ENCODE peak calls at places on chromosomes 2 and 18, in eight cellular contexts. V is mesothelial cell of epicardium, Z is astrocyte of the spinal cord, Q is CD14-positive monocyte, L is tibial nerve, G is neural crest cell, P is HepG2, H is mammary epithelial cell. B is an unnamed sample.

GRCh38 chr2:72115361-72116080 is 32.1 kb downstream of the CYP26B1 start:
- DNase-seq in V (peak), Q (no peak), L (no peak), G (peak), Z (peak), H (peak), P (no peak), B (no peak)

GRCh38 chr2:193072647-193073046 is 877.9 kb upstream of the TMEFF2 start:
- DNase-seq in L (no peak), Q (no peak), G (no peak), Z (no peak), P (no peak), V (no peak), H (no peak), B (no peak)

GRCh38 chr2:102051659-102052366 is 60.1 kb downstream of the IL1R2 start:
- DNase-seq in H (no peak), Q (no peak), G (no peak), P (no peak), V (no peak), L (no peak), Z (peak), B (no peak)

GRCh38 chr18:2655153-2655953 is at the start of gene SMCHD1:
- DNase-seq in L (peak), Z (peak), H (peak), G (peak), P (peak), Q (peak), V (peak), B (peak)

GRCh38 chr2:16890081-16890480 is 224.4 kb upstream of the CYRIA start:
- DNase-seq in Q (no peak), P (peak), Z (no peak), V (no peak), L (no peak), H (no peak), G (no peak), B (no peak)

GRCh38 chr2:229314117-229314516 is 43.0 kb upstream of the PID1 start:
- DNase-seq in L (no peak), Q (no peak), Z (no peak), P (no peak), H (no peak), G (no peak), V (no peak), B (no peak)

GRCh38 chr2:200130762-200131166 is 175.4 kb downstream of the MAIP1 start:
- DNase-seq in H (no peak), L (no peak), G (no peak), Z (peak), Q (no peak), V (no peak), P (no peak), B (no peak)

GRCh38 chr2:214310319-214310718 is 100.5 kb upstream of the VWC2L start:
- DNase-seq in P (peak), H (peak), Z (no peak), G (no peak), Q (no peak), V (no peak), L (no peak), B (no peak)

GRCh38 chr2:111905990-111906735 is 7.8 kb downstream of the MERTK start:
- DNase-seq in P (no peak), Z (peak), G (no peak), V (no peak), Q (no peak), L (no peak), H (peak), B (no peak)

GRCh38 chr2:57199663-57200062 is 846.9 kb upstream of the VRK2 start:
- DNase-seq in G (no peak), P (no peak), V (no peak), Z (no peak), L (no peak), H (no peak), Q (no peak), B (no peak)

GRCh38 chr18:29605365-29605764 is 1428.4 kb upstream of the CDH2 start:
- DNase-seq in V (no peak), L (no peak), Q (no peak), P (no peak), Z (no peak), H (no peak), G (no peak), B (no peak)

GRCh38 chr2:117618607-117619006 is 195.9 kb upstream of the DDX18 start:
- DNase-seq in L (no peak), Z (no peak), V (no peak), H (no peak), Q (no peak), P (no peak), G (no peak), B (no peak)

GRCh38 chr2:184597571-184597980 is 753 bp upstream of the ZNF804A start:
- DNase-seq in Z (peak), Q (peak), P (no peak), H (no peak), V (peak), G (peak), L (no peak), B (no peak)

GRCh38 chr18:12307871-12308385 is at the start of gene TUBB6:
- DNase-seq in V (peak), H (peak), Z (peak), Q (no peak), G (peak), L (peak), P (no peak), B (no peak)

GRCh38 chr2:125870264-125870663 is 785.7 kb upstream of the GYPC start:
- DNase-seq in V (no peak), P (no peak), H (no peak), L (no peak), Q (no peak), Z (no peak), G (no peak), B (no peak)

GRCh38 chr2:168662651-168663208 is 139.7 kb upstream of the NOSTRIN start:
- DNase-seq in Z (no peak), L (no peak), V (no peak), P (no peak), Q (no peak), H (no peak), G (no peak), B (no peak)

GRCh38 chr2:17979707-17980106 is 101.2 kb downstream of the KCNS3 start:
- DNase-seq in G (no peak), Z (peak), Q (no peak), P (no peak), V (no peak), L (no peak), H (no peak), B (no peak)

GRCh38 chr2:110732422-110733413 is at the start of gene ACOXL:
- DNase-seq in G (no peak), P (no peak), L (no peak), Q (no peak), Z (no peak), H (peak), V (peak), B (peak)

GRCh38 chr2:18378020-18378653 is 182.3 kb downstream of the RDH14 start:
- DNase-seq in G (peak), V (peak), P (peak), H (peak), L (no peak), Z (peak), Q (no peak), B (peak)

GRCh38 chr2:158644139-158644538 is 151.0 kb upstream of the DAPL1 start:
- DNase-seq in Z (peak), V (no peak), L (no peak), Q (no peak), G (no peak), P (no peak), H (no peak), B (no peak)

GRCh38 chr2:221929259-221929658 is 357.2 kb upstream of the EPHA4 start:
- DNase-seq in L (no peak), P (no peak), Q (no peak), G (no peak), V (no peak), Z (no peak), H (no peak), B (no peak)

GRCh38 chr2:86621290-86621943 is 2.2 kb downstream of the RNF103 start:
- DNase-seq in P (no peak), V (no peak), H (peak), G (no peak), Z (peak), Q (no peak), L (no peak), B (no peak)

GRCh38 chr2:119248311-119248710 is 24.7 kb downstream of the STEAP3 start:
- DNase-seq in G (no peak), V (no peak), Q (no peak), H (peak), Z (peak), L (no peak), P (no peak), B (no peak)

GRCh38 chr18:7329036-7329435 is 98.1 kb downstream of the LRRC30 start:
- DNase-seq in V (no peak), P (no peak), L (no peak), H (peak), Q (no peak), G (no peak), Z (no peak), B (no peak)

GRCh38 chr2:238106698-238107524 is 6.8 kb downstream of the ESPNL start:
- DNase-seq in L (no peak), H (no peak), Q (peak), P (peak), Z (no peak), G (no peak), V (peak), B (no peak)

GRCh38 chr2:207223051-207223450 is 57.3 kb upstream of the KLF7 start:
- DNase-seq in V (no peak), G (no peak), Z (peak), L (no peak), P (no peak), Q (no peak), H (peak), B (no peak)

GRCh38 chr2:237877576-237878307 is 18.3 kb downstream of the RAMP1 start:
- DNase-seq in P (no peak), V (no peak), Z (no peak), G (no peak), Q (no peak), H (no peak), L (no peak), B (no peak)

GRCh38 chr2:133843551-133843950 is 275.3 kb upstream of the NCKAP5 start:
- DNase-seq in P (no peak), H (peak), L (no peak), Z (no peak), V (no peak), G (no peak), Q (no peak), B (no peak)

GRCh38 chr18:52907522-52907921 is 567.5 kb downstream of the DCC start:
- DNase-seq in H (no peak), G (no peak), Q (no peak), L (no peak), P (no peak), V (no peak), Z (no peak), B (no peak)

GRCh38 chr2:128628996-128629395 is 310.3 kb upstream of the HS6ST1 start:
- DNase-seq in L (no peak), V (no peak), Z (no peak), H (no peak), Q (peak), G (no peak), P (no peak), B (no peak)

GRCh38 chr18:78526275-78526674 is 453.3 kb upstream of the SALL3 start:
- DNase-seq in L (no peak), H (no peak), Q (no peak), G (no peak), Z (no peak), V (no peak), P (no peak), B (no peak)

GRCh38 chr2:222693837-222694236 is 22.4 kb downstream of the MOGAT1 start:
- DNase-seq in H (peak), V (no peak), Z (peak), P (peak), Q (no peak), L (no peak), G (no peak), B (no peak)

GRCh38 chr2:64554117-64554516 is 30.0 kb downstream of the AFTPH start:
- DNase-seq in H (no peak), P (no peak), Q (no peak), V (no peak), L (no peak), G (no peak), Z (no peak), B (no peak)

GRCh38 chr18:24126155-24126947 is 12.5 kb upstream of the CABYR start:
- DNase-seq in V (no peak), P (no peak), G (no peak), H (no peak), L (no peak), Z (no peak), Q (no peak), B (no peak)

GRCh38 chr2:218259099-218259921 is 1.5 kb upstream of the GPBAR1 start:
- DNase-seq in Q (peak), V (no peak), P (no peak), H (no peak), Z (peak), L (peak), G (no peak), B (no peak)

GRCh38 chr2:69214898-69215297 is 172.1 kb downstream of the GFPT1 start:
- DNase-seq in L (no peak), Q (no peak), P (peak), H (peak), V (no peak), G (no peak), Z (peak), B (no peak)
- TF ChIP-seq CTCF in L (no peak), Q (no peak), P (no peak), H (no peak), V (no peak), G (no peak), Z (no peak), B (no peak)

DNA sequence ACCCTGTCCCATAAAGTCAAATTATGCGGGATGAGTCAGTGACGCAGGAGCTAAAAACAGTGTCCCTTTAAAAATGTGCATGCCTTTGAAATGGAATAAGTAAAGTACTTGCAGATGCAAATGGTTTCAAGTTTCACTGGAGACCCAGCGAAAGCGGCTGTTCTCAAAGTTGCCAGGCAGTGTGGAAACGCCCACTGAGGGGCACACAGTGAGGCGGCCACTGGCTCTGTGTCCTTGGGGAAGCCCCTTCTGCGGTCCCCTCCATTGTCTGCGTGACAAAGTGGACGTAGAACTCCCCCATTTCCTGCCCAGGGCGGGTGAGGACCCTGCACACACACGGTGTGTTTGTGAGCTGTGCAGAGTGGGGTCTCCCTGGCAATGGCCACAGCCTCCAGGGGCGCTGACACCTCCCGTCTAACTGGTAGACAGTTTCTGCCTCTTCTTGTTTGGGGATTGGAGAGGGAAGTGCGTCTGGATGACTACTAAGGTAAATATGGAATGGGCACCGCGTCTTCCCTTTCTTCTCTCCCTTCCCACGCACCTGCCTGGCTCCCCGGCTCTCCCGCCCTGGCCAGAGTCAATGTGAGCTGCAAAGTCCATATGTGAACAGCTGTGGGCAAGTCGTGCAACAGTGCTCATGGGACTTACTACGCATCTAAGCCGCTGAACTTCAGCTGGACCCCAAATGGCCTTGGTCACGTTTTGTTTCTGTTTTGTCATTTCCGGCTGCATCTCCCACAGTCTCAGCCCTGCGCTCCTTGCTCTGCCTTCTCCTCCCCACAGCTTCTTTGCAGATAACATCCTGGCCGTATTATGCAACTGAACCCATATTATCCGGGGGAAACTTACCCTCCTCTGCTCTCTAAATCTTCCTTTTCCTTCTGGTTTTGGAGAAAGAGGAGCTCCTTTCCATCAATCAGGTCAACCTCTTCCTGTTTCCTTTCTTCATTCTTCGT is 33.7 kb upstream of the ZNF516 start:
- DNase-seq in Z (peak), H (peak), L (peak), P (peak), V (peak), Q (peak), G (peak), B (no peak)
- TF ChIP-seq CTCF in Z (peak), H (peak), L (no peak), P (no peak), V (no peak), Q (no peak), G (no peak), B (no peak)

GRCh38 chr2:37649518-37649917 is 21.9 kb downstream of the CDC42EP3 start:
- DNase-seq in H (no peak), V (no peak), Q (no peak), G (no peak), L (no peak), P (no peak), Z (no peak), B (no peak)
- TF ChIP-seq CTCF in H (no peak), V (no peak), Q (no peak), G (no peak), L (no peak), P (no peak), Z (no peak), B (no peak)

DNA sequence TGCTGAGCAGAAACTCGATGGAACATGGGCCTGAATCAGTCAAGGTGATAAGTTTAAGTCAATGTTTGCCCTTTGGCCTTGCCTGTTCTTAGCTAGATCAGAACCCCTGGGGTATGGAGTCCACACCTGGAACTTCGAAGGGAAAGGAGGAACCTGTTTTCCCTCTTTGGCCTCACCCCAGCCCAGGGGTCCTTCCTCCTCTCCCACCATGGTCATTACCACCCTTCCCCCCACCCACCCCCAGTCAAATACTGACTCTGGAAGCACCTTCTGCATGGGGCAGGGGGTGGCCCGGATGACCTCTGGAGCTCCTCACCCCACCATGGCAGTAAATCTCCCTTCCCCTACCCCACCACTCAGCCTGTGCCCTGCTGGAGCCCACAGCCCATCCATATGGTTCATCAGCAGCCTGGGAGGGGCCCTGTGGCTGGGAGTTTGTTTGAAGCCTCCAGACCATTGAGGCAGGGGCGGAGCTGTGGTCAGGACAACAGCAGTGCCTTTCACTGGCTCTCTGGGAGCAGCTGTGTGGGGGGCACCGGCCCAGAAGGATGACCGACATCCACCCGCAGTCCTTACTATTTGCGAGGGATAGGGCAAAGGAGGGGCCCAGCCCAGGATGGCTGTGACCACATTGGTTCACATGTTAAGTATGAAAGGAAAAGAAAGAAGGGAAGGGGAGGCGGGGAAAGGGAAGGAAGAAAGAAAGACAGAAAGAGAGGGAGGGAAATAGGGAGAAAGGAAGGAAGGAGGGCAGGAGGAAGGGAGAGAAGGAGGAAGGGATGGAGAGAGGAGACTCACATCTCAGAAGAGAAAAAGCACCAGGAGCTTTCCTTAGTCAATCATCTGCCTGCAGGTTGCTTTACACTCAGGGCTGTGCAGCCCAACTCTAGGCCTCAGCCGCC is 163.9 kb downstream of the SMAD7 start:
- DNase-seq in V (no peak), P (no peak), Q (peak), L (no peak), G (no peak), H (no peak), Z (no peak), B (no peak)
- TF ChIP-seq CTCF in V (no peak), P (no peak), Q (no peak), L (no peak), G (no peak), H (no peak), Z (no peak), B (no peak)

B was measured in CD8-positive, alpha-beta T cell.